ENCODE peak calls at places on chromosomes 16 and 17, in five cellular contexts. I is lower leg skin, F is cardiac fibroblast, V is pancreas, N is lung. O is an unnamed sample.

GRCh38 chr16:87851141-87851587 is 18.1 kb downstream of the SLC7A5 start:
- DNase-seq in I (no peak), F (no peak), V (no peak), N (no peak), O (no peak)

GRCh38 chr17:39603304-39604016 is 4.3 kb downstream of the NEUROD2 start:
- DNase-seq in I (no peak), F (no peak), V (no peak), N (no peak), O (no peak)

GRCh38 chr17:15910791-15911190 is 34.1 kb upstream of the ADORA2B start:
- DNase-seq in I (peak), F (no peak), V (no peak), N (no peak), O (no peak)

GRCh38 chr16:12637002-12637401 is 166.7 kb downstream of the CPPED1 start:
- DNase-seq in I (no peak), F (no peak), V (no peak), N (no peak), O (peak)

GRCh38 chr16:84922351-84923135 is 88.8 kb downstream of the ZDHHC7 start:
- DNase-seq in I (no peak), F (peak), V (no peak), N (peak), O (peak)

GRCh38 chr16:31471875-31472558 is at the start of gene TGFB1I1:
- DNase-seq in I (peak), F (peak), V (no peak), N (no peak), O (peak)

GRCh38 chr16:27314161-27314723 is 468 bp downstream of the IL4R start:
- DNase-seq in I (peak), F (peak), V (peak), N (peak), O (peak)

GRCh38 chr17:32461853-32462617 is 17.7 kb downstream of the PSMD11 start:
- DNase-seq in I (no peak), F (peak), V (peak), N (no peak), O (peak)

GRCh38 chr17:14427914-14428639 is 127.2 kb downstream of the HS3ST3B1 start:
- DNase-seq in I (no peak), F (no peak), V (no peak), N (no peak), O (no peak)

GRCh38 chr17:65088621-65089385 is 32.3 kb upstream of the GNA13 start:
- DNase-seq in I (no peak), F (no peak), V (no peak), N (no peak), O (no peak)

GRCh38 chr17:77424585-77425344 is 284.0 kb downstream of the SEC14L1 start:
- DNase-seq in I (peak), F (peak), V (peak), N (peak), O (peak)

GRCh38 chr17:80917716-80918560 is 73.7 kb upstream of the CHMP6 start:
- DNase-seq in I (no peak), F (no peak), V (no peak), N (no peak), O (no peak)

GRCh38 chr17:12907477-12907876 is 110.3 kb downstream of the ELAC2 start:
- DNase-seq in I (no peak), F (no peak), V (no peak), N (no peak), O (no peak)

GRCh38 chr16:64773184-64773583 is 348.7 kb downstream of the CDH11 start:
- DNase-seq in I (no peak), F (no peak), V (no peak), N (no peak), O (no peak)

DNA sequence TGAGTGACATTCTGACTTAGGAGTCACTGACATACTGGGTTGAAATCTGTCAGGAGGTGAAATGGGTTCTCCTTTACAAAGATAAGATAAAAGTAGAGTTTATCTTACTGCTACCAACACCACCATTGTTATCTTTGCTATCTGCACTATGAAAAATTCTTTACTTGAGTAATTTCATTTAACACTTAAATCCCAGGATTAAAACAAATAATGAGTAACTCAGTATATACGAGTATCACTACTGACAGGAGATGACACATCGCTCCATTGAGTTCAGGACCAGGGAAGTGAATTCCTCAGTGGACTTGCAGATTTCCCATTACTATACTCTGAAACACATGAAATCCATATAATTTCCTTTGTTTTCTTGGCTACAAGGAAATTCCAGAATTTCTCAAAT is 242.1 kb upstream of the NLRP1 start:
- DNase-seq in I (no peak), F (no peak), V (no peak), N (no peak), O (no peak)
- H3K4me3 ChIP-seq in I (no peak), F (no peak), V (no peak), N (no peak), O (no peak)

GRCh38 chr16:81189100-81189664 is 49.3 kb upstream of the BCO1 start:
- DNase-seq in I (peak), F (peak), V (peak), N (peak), O (peak)
- H3K4me3 ChIP-seq in I (no peak), F (no peak), V (no peak), N (no peak), O (no peak)

DNA sequence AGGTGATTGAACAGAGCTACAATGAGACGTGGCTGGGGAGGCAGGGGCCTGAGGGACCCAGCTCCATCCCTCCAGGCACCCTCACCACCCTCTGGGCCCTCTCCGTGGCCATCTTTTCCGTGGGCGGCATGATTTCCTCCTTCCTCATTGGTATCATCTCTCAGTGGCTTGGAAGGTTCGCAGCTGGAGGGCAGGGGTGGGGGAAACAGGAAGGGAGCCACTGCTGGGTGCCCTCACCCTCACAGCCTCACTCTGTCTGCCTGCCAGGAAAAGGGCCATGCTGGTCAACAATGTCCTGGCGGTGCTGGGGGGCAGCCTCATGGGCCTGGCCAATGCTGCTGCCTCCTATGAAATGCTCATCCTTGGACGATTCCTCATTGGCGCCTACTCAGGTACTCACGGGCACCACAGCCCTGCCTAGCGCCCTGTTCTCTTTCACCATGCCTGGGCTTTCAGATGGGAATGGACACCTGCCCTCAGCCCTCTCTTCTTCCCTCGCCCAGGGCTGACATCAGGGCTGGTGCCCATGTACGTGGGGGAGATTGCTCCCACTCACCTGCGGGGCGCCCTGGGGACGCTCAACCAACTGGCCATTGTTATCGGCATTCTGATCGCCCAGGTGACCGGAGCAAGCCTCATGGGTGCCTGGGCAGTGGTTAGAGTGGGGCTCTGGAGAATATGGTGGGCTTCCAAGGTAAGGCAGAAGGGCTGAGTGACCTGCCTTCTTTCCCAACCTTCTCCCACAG is 2.1 kb downstream of the SLC2A4 start:
- DNase-seq in I (no peak), F (no peak), V (no peak), N (no peak), O (no peak)
- H3K4me3 ChIP-seq in I (no peak), F (no peak), V (no peak), N (no peak), O (no peak)

GRCh38 chr16:4067262-4068001 is 48.8 kb downstream of the ADCY9 start:
- DNase-seq in I (peak), F (no peak), V (no peak), N (no peak), O (no peak)

GRCh38 chr16:4059969-4060368 is 56.3 kb downstream of the ADCY9 start:
- DNase-seq in I (peak), F (peak), V (no peak), N (no peak), O (peak)

GRCh38 chr16:4062212-4062802 is 53.9 kb downstream of the ADCY9 start:
- DNase-seq in I (no peak), F (no peak), V (no peak), N (no peak), O (no peak)

GRCh38 chr16:4060823-4061222 is 55.4 kb downstream of the ADCY9 start:
- DNase-seq in I (no peak), F (no peak), V (no peak), N (no peak), O (no peak)

DNA sequence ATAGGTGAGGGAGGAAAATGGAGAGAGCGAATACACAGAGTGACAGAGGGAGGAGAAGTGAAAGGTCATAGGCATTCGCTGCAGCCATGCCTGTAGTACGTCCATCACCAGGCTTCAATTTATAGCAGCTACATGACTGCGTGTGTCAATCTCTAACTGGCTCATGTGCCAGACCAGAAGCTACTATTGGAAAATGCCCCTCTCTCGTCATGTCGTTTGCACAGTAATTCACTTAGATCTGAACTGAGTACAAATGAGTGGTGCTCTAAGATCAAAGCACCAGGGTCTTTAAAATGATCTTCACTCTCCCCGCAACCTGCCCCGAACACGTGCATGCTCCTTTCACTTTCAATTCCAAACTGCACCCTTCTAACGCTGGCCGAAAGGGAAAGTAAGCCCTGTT is 51.3 kb downstream of the ADCY9 start:
- DNase-seq in I (peak), F (no peak), V (no peak), N (no peak), O (no peak)
- H3K4me3 ChIP-seq in I (no peak), F (no peak), V (no peak), N (peak), O (no peak)